ENCODE peak calls at places on chromosomes 11 and 22, in five cellular contexts. H is substantia nigra, S is tibial nerve, X is GM23338, Q is esophagus squamous epithelium. B is an unnamed sample.

GRCh38 chr11:99822846-99823565 is 802.3 kb downstream of the CNTN5 start:
- DNase-seq in S (no peak), X (no peak), Q (no peak), H (no peak), B (no peak)

GRCh38 chr11:75100314-75100713 is 3.6 kb upstream of the OR2AT4 start:
- DNase-seq in Q (no peak), H (no peak), X (no peak), S (no peak), B (no peak)

GRCh38 chr22:25754527-25755202 is 12.7 kb downstream of the MYO18B start:
- DNase-seq in S (no peak), X (no peak), H (no peak), Q (no peak), B (no peak)

GRCh38 chr11:131839326-131839725 is 468.9 kb downstream of the NTM start:
- DNase-seq in Q (no peak), H (no peak), X (no peak), S (no peak), B (no peak)

GRCh38 chr22:43159484-43160178 is 8.3 kb downstream of the TSPO start:
- DNase-seq in X (peak), S (no peak), H (no peak), Q (no peak), B (no peak)

GRCh38 chr11:62702241-62702640 is 5.0 kb downstream of the BSCL2 start:
- DNase-seq in X (no peak), H (no peak), Q (no peak), S (no peak), B (no peak)

GRCh38 chr11:114774599-114775365 is 96.5 kb downstream of the NXPE2 start:
- DNase-seq in S (no peak), X (peak), Q (no peak), H (peak), B (peak)

GRCh38 chr11:17736921-17737817 is 2.6 kb downstream of the KCNC1 start:
- DNase-seq in S (no peak), Q (no peak), X (no peak), H (no peak), B (no peak)

GRCh38 chr11:12556788-12557384 is 117.3 kb upstream of the TEAD1 start:
- DNase-seq in S (peak), H (no peak), Q (no peak), X (peak), B (no peak)

GRCh38 chr11:107857550-107858216 is 904 bp downstream of the SLC35F2 start:
- DNase-seq in X (no peak), H (no peak), Q (no peak), S (no peak), B (peak)

GRCh38 chr22:24189249-24190158 is 8.2 kb downstream of the SUSD2 start:
- DNase-seq in S (peak), Q (no peak), X (peak), H (peak), B (no peak)

GRCh38 chr11:33747969-33748368 is 11.7 kb upstream of the CD59 start:
- DNase-seq in X (no peak), Q (no peak), H (no peak), S (no peak), B (no peak)

GRCh38 chr11:6568191-6568918 is 35.1 kb downstream of the RRP8 start:
- DNase-seq in S (no peak), X (peak), H (peak), Q (no peak), B (no peak)

GRCh38 chr11:2140411-2141400 is 1.5 kb upstream of the IGF2 start:
- DNase-seq in Q (no peak), X (peak), H (no peak), S (no peak), B (no peak)

GRCh38 chr11:3206128-3206921 is 12.3 kb downstream of the MRGPRG start:
- DNase-seq in H (no peak), Q (no peak), X (no peak), S (no peak), B (no peak)

GRCh38 chr11:72231396-72232259 is 7.1 kb downstream of the INPPL1 start:
- DNase-seq in Q (no peak), H (no peak), X (no peak), S (no peak), B (no peak)

GRCh38 chr11:134724779-134725140 is 312.7 kb upstream of the B3GAT1 start:
- DNase-seq in H (no peak), S (no peak), Q (no peak), X (no peak), B (no peak)

GRCh38 chr11:85787168-85787567 is 23.8 kb downstream of the SYTL2 start:
- DNase-seq in H (no peak), S (no peak), Q (no peak), X (no peak), B (no peak)

GRCh38 chr11:116249561-116249960 is 523.2 kb downstream of the BUD13 start:
- DNase-seq in Q (no peak), S (no peak), X (peak), H (no peak), B (no peak)

GRCh38 chr11:120568572-120569307 is 57.2 kb downstream of the GRIK4 start:
- DNase-seq in X (no peak), S (no peak), H (no peak), Q (no peak), B (no peak)

GRCh38 chr22:26589845-26590524 is at the start of gene TPST2:
- DNase-seq in S (peak), X (peak), Q (no peak), H (peak), B (peak)

GRCh38 chr11:77506857-77507256 is 33.0 kb upstream of the PAK1 start:
- DNase-seq in Q (no peak), S (no peak), H (no peak), X (no peak), B (no peak)

GRCh38 chr22:33117821-33118220 is 59.6 kb upstream of the SYN3 start:
- DNase-seq in X (no peak), H (no peak), S (no peak), Q (no peak), B (no peak)

GRCh38 chr11:43852057-43852636 is 28.5 kb upstream of the ALKBH3 start:
- DNase-seq in Q (no peak), X (peak), S (peak), H (peak), B (peak)

GRCh38 chr11:134449713-134450112 is 37.7 kb upstream of the B3GAT1 start:
- DNase-seq in Q (no peak), X (peak), S (no peak), H (no peak), B (no peak)

GRCh38 chr11:62931501-62932278 is 10.5 kb upstream of the CHRM1 start:
- DNase-seq in S (no peak), Q (no peak), X (no peak), H (no peak), B (no peak)

GRCh38 chr11:69010964-69011623 is 2.0 kb downstream of the MRGPRF start:
- DNase-seq in S (peak), Q (no peak), H (peak), X (peak), B (no peak)

GRCh38 chr11:68584097-68584496 is 100.2 kb upstream of the GAL start:
- DNase-seq in H (peak), X (peak), S (peak), Q (no peak), B (peak)

GRCh38 chr11:55726715-55727324 is 46.4 kb upstream of the OR5D13 start:
- DNase-seq in H (no peak), Q (no peak), X (peak), S (no peak), B (no peak)

GRCh38 chr11:77140231-77140959 is 12.3 kb downstream of the MYO7A start:
- DNase-seq in H (no peak), S (no peak), X (peak), Q (no peak), B (no peak)

GRCh38 chr22:37234736-37235711 is 9.0 kb downstream of the RAC2 start:
- DNase-seq in X (no peak), Q (no peak), S (no peak), H (no peak), B (no peak)

GRCh38 chr11:128240546-128240945 is 346.8 kb downstream of the ETS1 start:
- DNase-seq in X (no peak), Q (no peak), S (no peak), H (no peak), B (no peak)

GRCh38 chr11:128247235-128247594 is 340.1 kb downstream of the ETS1 start:
- DNase-seq in X (no peak), S (peak), H (no peak), Q (no peak), B (no peak)

GRCh38 chr11:128246364-128247234 is 340.8 kb downstream of the ETS1 start:
- DNase-seq in Q (no peak), X (no peak), H (no peak), S (no peak), B (no peak)

GRCh38 chr11:128250482-128250881 is 336.9 kb downstream of the ETS1 start:
- DNase-seq in H (no peak), X (no peak), Q (no peak), S (no peak), B (no peak)

GRCh38 chr11:128244896-128245295 is 342.5 kb downstream of the ETS1 start:
- DNase-seq in S (no peak), Q (no peak), H (no peak), X (no peak), B (no peak)
- H3K27ac ChIP-seq in S (no peak), Q (no peak), H (no peak), X (no peak), B (no peak)

DNA sequence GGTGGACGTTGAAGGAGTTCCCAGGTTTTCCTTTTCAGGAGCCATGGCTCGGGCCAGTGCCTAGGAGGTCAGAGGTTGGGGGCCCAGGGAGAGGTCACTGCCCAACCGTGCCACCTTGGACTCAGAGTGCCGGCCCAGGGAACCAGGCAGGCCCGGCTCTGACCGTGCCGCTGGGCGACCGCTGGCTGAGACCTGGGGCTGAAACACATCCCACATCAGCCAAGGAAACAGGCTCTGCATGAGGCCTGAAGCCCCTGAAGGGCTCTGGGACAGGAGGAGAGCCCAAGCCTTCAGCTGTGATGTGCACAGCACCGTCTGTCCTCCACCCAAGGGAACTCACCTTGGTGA is 21.9 kb upstream of the RTN4R start:
- DNase-seq in H (no peak), S (no peak), Q (no peak), X (no peak), B (no peak)
- H3K27ac ChIP-seq in H (no peak), S (no peak), Q (no peak), X (no peak), B (no peak)

GRCh38 chr11:70312401-70313357 is 42.2 kb downstream of the PPFIA1 start:
- DNase-seq in S (no peak), Q (no peak), X (peak), H (no peak), B (no peak)

GRCh38 chr11:70314730-70315129 is 44.2 kb downstream of the PPFIA1 start:
- DNase-seq in S (no peak), H (no peak), X (no peak), Q (no peak), B (no peak)

GRCh38 chr11:70311616-70312015 is 41.1 kb downstream of the PPFIA1 start:
- DNase-seq in X (no peak), S (no peak), H (no peak), Q (no peak), B (no peak)

GRCh38 chr11:70315726-70316125 is 45.2 kb downstream of the PPFIA1 start:
- DNase-seq in H (no peak), S (no peak), Q (no peak), X (no peak), B (no peak)

DNA sequence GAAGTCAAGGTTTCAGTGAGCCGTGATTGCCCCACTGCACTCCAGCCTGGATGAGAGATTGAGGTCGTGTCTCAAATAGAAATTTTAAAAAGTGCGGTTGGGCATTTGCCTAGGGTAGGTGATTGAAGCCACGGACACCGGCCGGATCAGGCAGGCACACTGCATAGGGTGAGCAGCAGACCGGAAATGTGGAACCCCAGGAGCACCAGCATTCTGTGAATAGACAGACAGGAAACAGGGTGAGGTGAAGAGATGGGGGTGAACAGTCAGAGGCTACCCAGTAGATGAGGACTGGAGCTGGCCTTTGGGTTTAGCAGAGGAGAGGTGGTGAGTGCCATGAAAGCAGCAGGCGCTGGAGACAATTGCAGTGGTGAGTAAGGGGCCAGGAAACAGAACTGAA is 43.5 kb downstream of the PPFIA1 start:
- DNase-seq in S (no peak), Q (no peak), X (no peak), H (no peak), B (no peak)
- H3K27ac ChIP-seq in S (no peak), Q (no peak), X (peak), H (no peak), B (no peak)

GRCh38 chr22:35319244-35319985 is 19.7 kb downstream of the TOM1 start:
- DNase-seq in S (no peak), H (no peak), X (no peak), Q (no peak), B (no peak)
- H3K27ac ChIP-seq in S (no peak), H (no peak), X (no peak), Q (no peak), B (no peak)

GRCh38 chr11:19677380-19678080 is 35.1 kb upstream of the NAV2 start:
- DNase-seq in S (no peak), Q (no peak), H (no peak), X (no peak), B (no peak)

GRCh38 chr11:19679952-19680823 is 32.4 kb upstream of the NAV2 start:
- DNase-seq in X (peak), H (peak), Q (no peak), S (peak), B (no peak)

GRCh38 chr11:19683862-19684491 is 28.7 kb upstream of the NAV2 start:
- DNase-seq in Q (no peak), H (no peak), S (no peak), X (no peak), B (no peak)

GRCh38 chr11:19683141-19683805 is 29.4 kb upstream of the NAV2 start:
- DNase-seq in Q (no peak), H (no peak), X (no peak), S (peak), B (no peak)

GRCh38 chr11:19680824-19681368 is 31.7 kb upstream of the NAV2 start:
- DNase-seq in H (no peak), X (no peak), Q (no peak), S (no peak), B (no peak)
- H3K27ac ChIP-seq in H (no peak), X (no peak), Q (peak), S (peak), B (no peak)

DNA sequence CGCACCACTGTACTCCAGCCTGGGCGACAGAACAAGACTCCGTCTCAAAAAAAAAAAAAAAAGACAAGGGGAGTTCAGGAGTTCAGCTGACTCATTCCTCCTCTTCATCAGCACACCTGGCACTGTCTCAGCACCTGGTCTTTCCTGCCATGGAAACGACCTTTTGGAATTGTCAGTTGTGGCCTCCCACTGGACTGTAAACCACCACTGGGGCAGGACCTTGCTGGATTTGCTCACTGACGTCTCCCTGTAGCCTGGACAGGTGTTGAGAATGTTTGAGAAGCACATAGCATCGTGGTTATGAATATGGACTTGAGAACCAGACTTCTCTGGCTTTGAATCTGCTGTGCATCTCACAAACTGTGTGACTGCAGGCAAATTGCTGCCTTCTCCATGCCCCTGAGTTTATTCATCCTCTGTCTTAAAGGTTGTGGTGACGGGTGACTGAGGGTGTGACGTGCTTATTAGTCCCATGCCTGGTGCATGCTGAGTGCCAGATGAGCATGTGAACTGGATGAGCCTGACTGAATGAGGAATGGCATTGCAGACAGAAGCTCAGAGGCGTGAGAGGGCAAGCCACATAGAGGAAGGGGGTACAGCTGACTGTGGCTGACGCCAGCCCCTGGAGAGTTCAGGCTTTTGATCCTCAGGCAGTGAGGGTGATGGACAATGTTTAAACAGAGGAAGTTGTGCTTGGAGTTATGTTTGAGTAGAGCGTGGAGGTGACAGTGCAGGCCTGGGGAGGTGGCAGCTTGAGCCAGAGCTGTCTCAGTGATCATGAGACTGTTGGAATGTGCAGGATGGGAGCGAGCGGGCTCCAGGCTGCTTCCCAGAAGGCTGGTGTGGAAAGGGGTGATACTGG is 12.7 kb downstream of the TOM1 start:
- DNase-seq in Q (no peak), X (no peak), S (no peak), H (no peak), B (no peak)
- H3K27ac ChIP-seq in Q (peak), X (no peak), S (no peak), H (no peak), B (no peak)

DNA sequence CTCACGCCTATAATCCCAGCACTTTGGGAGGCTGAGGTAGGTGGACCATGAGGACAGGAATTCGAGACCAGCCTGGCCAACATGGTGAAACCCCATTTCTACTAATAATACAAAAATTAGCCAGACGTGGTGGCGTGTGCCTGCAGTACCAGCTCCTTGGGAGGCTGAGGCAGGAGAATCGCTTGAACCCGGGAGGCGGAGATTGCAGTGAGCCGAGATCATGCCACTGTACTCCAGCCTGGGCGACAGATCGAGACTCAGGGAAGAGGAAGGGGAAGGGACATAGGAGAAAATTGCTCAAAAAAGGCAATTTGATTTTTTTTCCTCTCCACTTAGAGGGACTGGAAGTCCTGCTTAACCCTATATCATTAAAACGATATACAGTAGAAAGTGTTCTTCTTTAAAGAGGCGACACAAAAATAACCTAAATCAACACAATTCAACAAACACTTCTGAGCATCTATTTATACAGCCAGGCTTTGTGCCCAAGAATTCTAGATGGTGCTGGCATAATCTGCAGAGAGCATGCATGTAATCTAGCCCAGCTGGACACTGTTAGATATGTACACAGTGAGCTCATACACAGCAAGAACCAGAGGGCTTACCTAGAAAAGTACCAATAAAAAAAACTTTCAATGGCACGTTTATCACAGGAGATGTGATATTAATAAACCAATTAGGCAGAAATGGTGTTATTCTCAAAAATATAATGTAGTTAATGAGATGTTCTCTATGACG is 20.9 kb upstream of the DENND5A start:
- DNase-seq in X (no peak), Q (no peak), H (no peak), S (no peak), B (no peak)
- H3K27ac ChIP-seq in X (no peak), Q (no peak), H (no peak), S (no peak), B (no peak)

GRCh38 chr11:112265659-112266409 is 5.2 kb upstream of the PLET1 start:
- DNase-seq in H (no peak), X (no peak), S (no peak), Q (no peak), B (no peak)
- H3K27ac ChIP-seq in H (no peak), X (no peak), S (no peak), Q (no peak), B (no peak)

GRCh38 chr11:128342511-128343133 is 244.7 kb downstream of the ETS1 start:
- DNase-seq in H (no peak), X (no peak), Q (no peak), S (no peak), B (peak)

GRCh38 chr11:128343134-128343514 is 244.2 kb downstream of the ETS1 start:
- DNase-seq in H (no peak), Q (no peak), S (no peak), X (no peak), B (peak)

GRCh38 chr11:128341767-128342318 is 245.5 kb downstream of the ETS1 start:
- DNase-seq in X (peak), H (no peak), Q (no peak), S (no peak), B (no peak)

GRCh38 chr11:128345316-128345715 is 242.0 kb downstream of the ETS1 start:
- DNase-seq in S (no peak), Q (no peak), X (no peak), H (no peak), B (peak)

DNA sequence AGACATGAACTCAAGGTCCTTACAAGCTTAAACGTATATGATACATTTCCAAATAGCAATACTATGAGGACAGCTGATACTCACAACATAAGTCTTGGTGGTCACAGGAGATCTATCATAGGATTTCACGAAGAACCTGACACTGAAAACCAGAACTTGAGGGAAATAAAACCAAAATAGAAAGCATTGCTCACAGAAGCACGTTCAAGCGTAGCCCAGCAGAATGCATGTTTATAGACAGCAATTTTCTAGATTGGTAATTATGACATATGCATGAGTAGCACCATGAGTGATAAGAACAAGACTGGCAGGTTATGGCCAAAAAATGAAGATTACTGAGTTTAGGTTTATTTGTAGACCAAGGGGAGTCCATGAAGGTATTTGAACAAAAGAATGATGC is 243.5 kb downstream of the ETS1 start:
- DNase-seq in S (no peak), H (no peak), Q (no peak), X (no peak), B (peak)
- H3K27ac ChIP-seq in S (no peak), H (no peak), Q (no peak), X (no peak), B (peak)

GRCh38 chr11:86999388-86999787 is 38.3 kb upstream of the TMEM135 start:
- DNase-seq in Q (no peak), X (no peak), H (no peak), S (no peak), B (no peak)
- H3K27ac ChIP-seq in Q (no peak), X (no peak), H (no peak), S (no peak), B (no peak)